ENCODE peak calls at places on chromosomes 7 and 10, in nine cellular contexts. B is psoas muscle, R is Peyer's patch, X is fibroblast of lung, T is left ventricle myocardium inferior, Y is A549, K is Panc1, E is esophagus squamous epithelium, Z is astrocyte. C is an unnamed sample.

GRCh38 chr10:94111367-94111766 is 117.6 kb downstream of the PLCE1 start:
- DNase-seq in Y (no peak), T (no peak), Z (no peak), R (no peak), K (no peak), E (no peak), X (no peak), B (no peak), C (no peak)

GRCh38 chr10:7649673-7650330 is 17.0 kb downstream of the ITIH5 start:
- DNase-seq in X (no peak), E (no peak), Z (no peak), K (no peak), R (no peak), B (peak), T (no peak), Y (no peak), C (peak)

GRCh38 chr10:130353928-130354327 is 217.7 kb downstream of the GLRX3 start:
- DNase-seq in R (no peak), B (no peak), K (no peak), E (no peak), X (no peak), T (no peak), Z (no peak), Y (no peak), C (no peak)

GRCh38 chr10:13331641-13332040 is 16.5 kb downstream of the SEPHS1 start:
- DNase-seq in R (no peak), Y (no peak), K (no peak), X (no peak), B (no peak), Z (peak), T (no peak), E (no peak), C (no peak)

GRCh38 chr7:28409716-28410627 is 2.3 kb upstream of the CREB5 start:
- DNase-seq in Y (peak), R (no peak), B (peak), T (peak), X (peak), E (no peak), K (no peak), Z (peak), C (peak)

GRCh38 chr7:343227-343822 is 53.4 kb downstream of the FOXL3 start:
- DNase-seq in Y (no peak), E (no peak), T (no peak), Z (no peak), X (no peak), K (no peak), B (no peak), R (no peak), C (no peak)

GRCh38 chr10:86644412-86645110 is 9.8 kb upstream of the OPN4 start:
- DNase-seq in K (no peak), E (no peak), X (peak), B (no peak), Z (peak), R (no peak), T (no peak), Y (no peak), C (no peak)

GRCh38 chr7:150830957-150831356 is 21.4 kb upstream of the AOC1 start:
- DNase-seq in E (no peak), R (peak), X (no peak), Y (no peak), B (no peak), T (no peak), K (no peak), Z (no peak), C (no peak)

GRCh38 chr10:43398939-43399871 is 9.8 kb downstream of the HNRNPF start:
- DNase-seq in R (peak), T (no peak), Z (peak), B (no peak), X (no peak), E (no peak), K (no peak), Y (no peak), C (no peak)

GRCh38 chr7:34991938-34992840 is 45.1 kb downstream of the DPY19L1 start:
- DNase-seq in Z (peak), T (no peak), E (no peak), B (no peak), X (peak), R (peak), Y (peak), K (no peak), C (no peak)
- H3K4me3 ChIP-seq in Z (peak), T (no peak), E (no peak), B (no peak), X (no peak), R (no peak), Y (no peak), K (no peak), C (no peak)

GRCh38 chr10:122421747-122422146 is 32.7 kb upstream of the ARMS2 start:
- DNase-seq in E (no peak), B (no peak), X (no peak), Z (no peak), Y (no peak), R (no peak), T (no peak), K (no peak), C (no peak)

GRCh38 chr10:122419016-122419415 is 35.4 kb upstream of the ARMS2 start:
- DNase-seq in X (no peak), R (no peak), Y (no peak), E (no peak), B (no peak), K (no peak), Z (no peak), T (no peak), C (no peak)

GRCh38 chr10:122421054-122421625 is 33.3 kb upstream of the ARMS2 start:
- DNase-seq in Z (no peak), X (no peak), Y (no peak), B (no peak), K (no peak), T (no peak), R (no peak), E (no peak), C (no peak)

GRCh38 chr10:122419890-122420623 is 34.4 kb upstream of the ARMS2 start:
- DNase-seq in T (no peak), Y (no peak), X (peak), K (no peak), E (no peak), B (no peak), Z (peak), R (no peak), C (no peak)

GRCh38 chr10:122420624-122421007 is 33.8 kb upstream of the ARMS2 start:
- DNase-seq in Z (no peak), T (no peak), B (no peak), K (no peak), E (no peak), R (no peak), Y (no peak), X (no peak), C (no peak)
- H3K27ac ChIP-seq in Z (no peak), T (peak), B (no peak), K (no peak), E (no peak), R (no peak), Y (no peak), X (peak), C (peak)

GRCh38 chr7:119826547-119826946 is 446.4 kb upstream of the KCND2 start:
- DNase-seq in Y (no peak), X (no peak), T (no peak), E (no peak), K (no peak), B (no peak), Z (no peak), R (no peak), C (no peak)
- TF ChIP-seq CTCF in Y (no peak), X (no peak), T (no peak), E (no peak), K (no peak), B (no peak), Z (no peak), R (no peak), C (no peak)

GRCh38 chr7:74028321-74028812 is 394 bp downstream of the ELN start:
- DNase-seq in E (no peak), Z (no peak), Y (no peak), K (no peak), R (no peak), X (no peak), T (no peak), B (no peak), C (no peak)

GRCh38 chr7:74029094-74029785 is 1.3 kb downstream of the ELN start:
- DNase-seq in X (no peak), Y (no peak), T (peak), K (no peak), E (no peak), R (no peak), B (peak), Z (no peak), C (peak)

GRCh38 chr7:74027124-74027682 is 770 bp upstream of the ELN start:
- DNase-seq in E (no peak), X (no peak), B (no peak), Y (no peak), K (no peak), T (no peak), Z (no peak), R (no peak), C (no peak)

GRCh38 chr7:74026406-74027123 is 1.4 kb upstream of the ELN start:
- DNase-seq in B (peak), X (peak), K (peak), T (peak), E (no peak), Z (no peak), R (peak), Y (peak), C (peak)

GRCh38 chr7:74027683-74028320 is at the start of gene ELN:
- DNase-seq in X (peak), K (no peak), E (no peak), R (peak), Y (no peak), T (peak), B (peak), Z (peak), C (peak)
- H3K4me3 ChIP-seq in X (no peak), K (no peak), E (peak), R (peak), Y (no peak), T (peak), B (peak), Z (no peak), C (peak)

GRCh38 chr7:85972504-85973141 is 671.1 kb upstream of the GRM3 start:
- DNase-seq in X (no peak), K (no peak), Z (no peak), Y (no peak), T (no peak), E (no peak), R (no peak), B (no peak), C (no peak)

DNA sequence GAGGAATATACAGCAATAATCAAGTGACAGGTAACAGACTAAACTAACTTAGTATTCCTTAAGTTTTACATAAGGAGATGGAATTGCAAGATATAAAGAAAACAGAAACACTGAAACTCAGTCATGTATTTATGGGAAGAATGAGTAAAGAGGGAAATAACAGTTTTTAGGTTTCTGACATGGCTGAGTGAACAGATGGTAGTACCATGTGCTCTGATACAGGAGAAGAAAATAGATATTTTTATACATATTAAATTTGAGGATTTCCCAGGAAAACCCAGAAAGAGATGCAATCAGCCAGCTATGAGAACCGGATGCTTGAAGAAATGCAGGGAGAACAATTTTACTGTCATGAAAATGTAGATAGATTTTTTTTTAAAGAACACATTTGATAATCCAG is 669.5 kb upstream of the GRM3 start:
- DNase-seq in B (no peak), X (no peak), Z (no peak), T (no peak), K (no peak), Y (no peak), R (no peak), E (no peak), C (no peak)
- H3K27ac ChIP-seq in B (no peak), X (no peak), Z (no peak), T (no peak), K (no peak), Y (no peak), R (no peak), E (no peak), C (no peak)

C was measured in tibial artery.